ENCODE peak calls at places on chromosomes 11 and 22, in seven cellular contexts. One of them, this sample, is unnamed.

GRCh38 chr22:19889951-19890350 is 35.3 kb upstream of the GNB1L start:
- DNase-seq in BJ: no peak
- DNase-seq in prostate gland: no peak
- DNase-seq in EH: no peak
- DNase-seq in neural crest cell: no peak
- DNase-seq in right atrium auricular region: no peak
- DNase-seq in CD8-positive, alpha-beta T cell: no peak
- DNase-seq in this sample: no peak

GRCh38 chr22:46056169-46057041 is 79.4 kb upstream of the WNT7B start:
- DNase-seq in prostate gland: no peak
- DNase-seq in CD8-positive, alpha-beta T cell: no peak
- DNase-seq in neural crest cell: no peak
- DNase-seq in BJ: no peak
- DNase-seq in EH: peak; percentile 73
- DNase-seq in right atrium auricular region: no peak
- DNase-seq in this sample: peak; percentile 77

GRCh38 chr11:121563003-121563402 is 110.2 kb upstream of the SORL1-AS1 start:
- DNase-seq in right atrium auricular region: no peak
- DNase-seq in neural crest cell: no peak
- DNase-seq in EH: no peak
- DNase-seq in BJ: no peak
- DNase-seq in prostate gland: no peak
- DNase-seq in CD8-positive, alpha-beta T cell: no peak
- DNase-seq in this sample: no peak

GRCh38 chr22:48960981-48961655 is 866.6 kb downstream of the BRD1 start:
- DNase-seq in right atrium auricular region: peak; percentile 38
- DNase-seq in EH: no peak
- DNase-seq in prostate gland: peak; percentile 1
- DNase-seq in CD8-positive, alpha-beta T cell: no peak
- DNase-seq in neural crest cell: no peak
- DNase-seq in BJ: no peak
- DNase-seq in this sample: no peak

GRCh38 chr11:1361882-1362281 is 27.9 kb upstream of the BRSK2 start:
- DNase-seq in EH: no peak
- DNase-seq in BJ: no peak
- DNase-seq in neural crest cell: no peak
- DNase-seq in right atrium auricular region: no peak
- DNase-seq in prostate gland: no peak
- DNase-seq in CD8-positive, alpha-beta T cell: no peak
- DNase-seq in this sample: no peak

GRCh38 chr11:28353991-28354390 is 245.8 kb downstream of the METTL15 start:
- DNase-seq in neural crest cell: no peak
- DNase-seq in BJ: no peak
- DNase-seq in CD8-positive, alpha-beta T cell: no peak
- DNase-seq in right atrium auricular region: no peak
- DNase-seq in EH: no peak
- DNase-seq in prostate gland: no peak
- DNase-seq in this sample: no peak

GRCh38 chr11:118629761-118630661 is 22.6 kb downstream of the PHLDB1 start:
- DNase-seq in neural crest cell: no peak
- DNase-seq in EH: no peak
- DNase-seq in right atrium auricular region: no peak
- DNase-seq in BJ: no peak
- DNase-seq in prostate gland: no peak
- DNase-seq in CD8-positive, alpha-beta T cell: no peak
- DNase-seq in this sample: no peak

GRCh38 chr22:33188316-33188715 is 130.1 kb upstream of the SYN3 start:
- DNase-seq in prostate gland: no peak
- DNase-seq in neural crest cell: no peak
- DNase-seq in CD8-positive, alpha-beta T cell: no peak
- DNase-seq in EH: no peak
- DNase-seq in right atrium auricular region: no peak
- DNase-seq in BJ: no peak
- DNase-seq in this sample: no peak

GRCh38 chr11:36135062-36135461 is 154.2 kb downstream of the COMMD9 start:
- DNase-seq in CD8-positive, alpha-beta T cell: no peak
- DNase-seq in right atrium auricular region: no peak
- DNase-seq in prostate gland: no peak
- DNase-seq in EH: peak; percentile 20
- DNase-seq in neural crest cell: no peak
- DNase-seq in BJ: no peak
- DNase-seq in this sample: peak; percentile 14

GRCh38 chr11:75891947-75892739 is 77.1 kb downstream of the UVRAG start:
- DNase-seq in CD8-positive, alpha-beta T cell: no peak
- DNase-seq in prostate gland: no peak
- DNase-seq in EH: no peak
- DNase-seq in right atrium auricular region: no peak
- DNase-seq in neural crest cell: no peak
- DNase-seq in BJ: no peak
- DNase-seq in this sample: no peak

GRCh38 chr22:42301072-42301741 is 30.8 kb upstream of the TCF20 start:
- DNase-seq in BJ: no peak
- DNase-seq in right atrium auricular region: no peak
- DNase-seq in prostate gland: no peak
- DNase-seq in CD8-positive, alpha-beta T cell: no peak
- DNase-seq in EH: no peak
- DNase-seq in neural crest cell: no peak
- DNase-seq in this sample: no peak

GRCh38 chr22:20567371-20567847 is 60.0 kb downstream of the MED15 start:
- DNase-seq in CD8-positive, alpha-beta T cell: no peak
- DNase-seq in neural crest cell: no peak
- DNase-seq in BJ: peak; percentile 56
- DNase-seq in EH: peak; percentile 88
- DNase-seq in right atrium auricular region: no peak
- DNase-seq in prostate gland: no peak
- DNase-seq in this sample: peak; percentile 54

GRCh38 chr22:23401111-23401909 is 178.8 kb downstream of the IGLL1 start:
- DNase-seq in neural crest cell: no peak
- DNase-seq in BJ: peak; percentile 50
- DNase-seq in EH: peak; percentile 95
- DNase-seq in right atrium auricular region: no peak
- DNase-seq in prostate gland: no peak
- DNase-seq in CD8-positive, alpha-beta T cell: no peak
- DNase-seq in this sample: peak; percentile 25

GRCh38 chr11:48001438-48002021 is 21.2 kb downstream of the PTPRJ start:
- DNase-seq in prostate gland: peak; percentile 65
- DNase-seq in right atrium auricular region: no peak
- DNase-seq in BJ: no peak
- DNase-seq in CD8-positive, alpha-beta T cell: peak; percentile 66
- DNase-seq in EH: peak; percentile 86
- DNase-seq in neural crest cell: no peak
- DNase-seq in this sample: peak; percentile 81

GRCh38 chr22:37331034-37331428 is 48.7 kb downstream of the CYTH4 start:
- DNase-seq in prostate gland: no peak
- DNase-seq in right atrium auricular region: no peak
- DNase-seq in EH: peak; percentile 56
- DNase-seq in neural crest cell: no peak
- DNase-seq in CD8-positive, alpha-beta T cell: no peak
- DNase-seq in BJ: no peak
- DNase-seq in this sample: peak; percentile 51

GRCh38 chr11:35641206-35641885 is 21.2 kb upstream of the TRIM44 start:
- DNase-seq in CD8-positive, alpha-beta T cell: no peak
- DNase-seq in right atrium auricular region: no peak
- DNase-seq in EH: peak; percentile 30
- DNase-seq in prostate gland: no peak
- DNase-seq in neural crest cell: no peak
- DNase-seq in BJ: no peak
- DNase-seq in this sample: peak; percentile 72

GRCh38 chr11:75262436-75262835 is 21.9 kb downstream of the TPBGL start:
- DNase-seq in EH: no peak
- DNase-seq in prostate gland: no peak
- DNase-seq in BJ: no peak
- DNase-seq in neural crest cell: no peak
- DNase-seq in right atrium auricular region: no peak
- DNase-seq in CD8-positive, alpha-beta T cell: no peak
- DNase-seq in this sample: no peak

GRCh38 chr11:88950975-88951374 is 114.8 kb downstream of the GRM5 start:
- DNase-seq in prostate gland: no peak
- DNase-seq in CD8-positive, alpha-beta T cell: no peak
- DNase-seq in right atrium auricular region: no peak
- DNase-seq in neural crest cell: no peak
- DNase-seq in BJ: no peak
- DNase-seq in EH: no peak
- DNase-seq in this sample: no peak

GRCh38 chr11:88174627-88175003 is 628 bp downstream of the RAB38 start:
- DNase-seq in prostate gland: peak; percentile 30
- DNase-seq in neural crest cell: peak; percentile 16
- DNase-seq in right atrium auricular region: peak; percentile 79
- DNase-seq in BJ: no peak
- DNase-seq in EH: peak; percentile 85
- DNase-seq in CD8-positive, alpha-beta T cell: no peak
- DNase-seq in this sample: peak; percentile 90

GRCh38 chr11:112025682-112026081 is 474 bp downstream of the DLAT start:
- DNase-seq in CD8-positive, alpha-beta T cell: no peak
- DNase-seq in right atrium auricular region: no peak
- DNase-seq in BJ: no peak
- DNase-seq in neural crest cell: peak; percentile 7
- DNase-seq in EH: peak; percentile 39
- DNase-seq in prostate gland: no peak
- DNase-seq in this sample: peak; percentile 17

GRCh38 chr11:61152816-61153592 is 8.2 kb downstream of the VPS37C start:
- DNase-seq in BJ: peak; percentile 62
- DNase-seq in right atrium auricular region: no peak
- DNase-seq in neural crest cell: no peak
- DNase-seq in prostate gland: no peak
- DNase-seq in EH: peak; percentile 90
- DNase-seq in CD8-positive, alpha-beta T cell: no peak
- DNase-seq in this sample: peak; percentile 78

GRCh38 chr11:94727766-94728165 is 40.4 kb upstream of the AMOTL1 start:
- DNase-seq in right atrium auricular region: no peak
- DNase-seq in neural crest cell: no peak
- DNase-seq in EH: no peak
- DNase-seq in prostate gland: no peak
- DNase-seq in CD8-positive, alpha-beta T cell: no peak
- DNase-seq in BJ: no peak
- DNase-seq in this sample: no peak

GRCh38 chr11:46557684-46558151 is 36.1 kb downstream of the AMBRA1 start:
- DNase-seq in EH: peak; percentile 79
- DNase-seq in BJ: no peak
- DNase-seq in CD8-positive, alpha-beta T cell: no peak
- DNase-seq in prostate gland: no peak
- DNase-seq in right atrium auricular region: no peak
- DNase-seq in neural crest cell: no peak
- DNase-seq in this sample: peak; percentile 5

GRCh38 chr11:70307176-70307575 is 36.7 kb downstream of the PPFIA1 start:
- DNase-seq in neural crest cell: no peak
- DNase-seq in prostate gland: no peak
- DNase-seq in right atrium auricular region: no peak
- DNase-seq in CD8-positive, alpha-beta T cell: no peak
- DNase-seq in BJ: no peak
- DNase-seq in EH: peak; percentile 30
- DNase-seq in this sample: peak; percentile 44

GRCh38 chr11:63427971-63428508 is 58.5 kb downstream of the SLC22A9 start:
- DNase-seq in right atrium auricular region: no peak
- DNase-seq in prostate gland: no peak
- DNase-seq in EH: no peak
- DNase-seq in BJ: no peak
- DNase-seq in CD8-positive, alpha-beta T cell: no peak
- DNase-seq in neural crest cell: no peak
- DNase-seq in this sample: no peak

GRCh38 chr22:32533265-32534068 is 58.9 kb downstream of the FBXO7 start:
- DNase-seq in CD8-positive, alpha-beta T cell: no peak
- DNase-seq in neural crest cell: no peak
- DNase-seq in BJ: no peak
- DNase-seq in prostate gland: no peak
- DNase-seq in EH: peak; percentile 81
- DNase-seq in right atrium auricular region: no peak
- DNase-seq in this sample: peak; percentile 28

GRCh38 chr11:46458491-46458890 is 66.9 kb upstream of the CHRM4 start:
- DNase-seq in CD8-positive, alpha-beta T cell: no peak
- DNase-seq in right atrium auricular region: no peak
- DNase-seq in prostate gland: no peak
- DNase-seq in EH: no peak
- DNase-seq in BJ: no peak
- DNase-seq in neural crest cell: no peak
- DNase-seq in this sample: no peak

GRCh38 chr11:73969991-73970800 is 12.4 kb downstream of the UCP2 start:
- DNase-seq in BJ: no peak
- DNase-seq in prostate gland: no peak
- DNase-seq in right atrium auricular region: no peak
- DNase-seq in EH: no peak
- DNase-seq in CD8-positive, alpha-beta T cell: no peak
- DNase-seq in neural crest cell: no peak
- DNase-seq in this sample: no peak

GRCh38 chr11:36010010-36010740 is 66.3 kb downstream of the LDLRAD3 start:
- DNase-seq in EH: peak; percentile 64
- DNase-seq in neural crest cell: no peak
- DNase-seq in right atrium auricular region: no peak
- DNase-seq in CD8-positive, alpha-beta T cell: no peak
- DNase-seq in BJ: no peak
- DNase-seq in prostate gland: peak; percentile 50
- DNase-seq in this sample: peak; percentile 37

GRCh38 chr11:134207538-134208239 is 16.1 kb downstream of the NCAPD3 start:
- DNase-seq in prostate gland: no peak
- DNase-seq in BJ: no peak
- DNase-seq in neural crest cell: peak; percentile 57
- DNase-seq in right atrium auricular region: no peak
- DNase-seq in CD8-positive, alpha-beta T cell: peak; percentile 37
- DNase-seq in EH: peak; percentile 36
- DNase-seq in this sample: peak; percentile 22

GRCh38 chr11:66934971-66935779 is 23.0 kb downstream of the PC start:
- DNase-seq in right atrium auricular region: no peak
- DNase-seq in CD8-positive, alpha-beta T cell: no peak
- DNase-seq in EH: peak; percentile 48
- DNase-seq in neural crest cell: no peak
- DNase-seq in prostate gland: no peak
- DNase-seq in BJ: no peak
- DNase-seq in this sample: peak; percentile 94

This sample was measured in fibroblast of the aortic adventitia.